ENCODE peak calls at places on chromosomes 5 and 9, in eight cellular contexts. E is DMS79; Y is stimulated activated CD4-positive, alpha-beta T cell treated with anti-CD3 and anti-CD28 coated beads, Interleukin-1b, Interleukin-23, amount 100 ng/mL, for 48 hours; L is KBM-7; U is NCI-H2171; H is iPS DF 19.7; Z is aorta; I is tibial nerve. K is an unnamed sample.

GRCh38 chr9:35490155-35490909 is 421 bp downstream of the RUSC2 start:
- DNase-seq in I (no peak), H (no peak), L (peak), U (no peak), E (no peak), Y (no peak), Z (peak), K (peak)

GRCh38 chr9:3672399-3672798 is 146.6 kb upstream of the RFX3 start:
- DNase-seq in H (no peak), U (no peak), L (peak), Z (no peak), E (no peak), Y (no peak), I (no peak), K (no peak)

GRCh38 chr5:59709833-59710232 is 183.7 kb downstream of the PDE4D start:
- DNase-seq in Z (no peak), I (no peak), Y (no peak), H (no peak), E (no peak), U (no peak), L (no peak), K (no peak)

GRCh38 chr9:98516897-98517503 is 191.7 kb downstream of the GABBR2 start:
- DNase-seq in L (no peak), Z (no peak), U (no peak), E (no peak), H (no peak), Y (no peak), I (no peak), K (no peak)

GRCh38 chr5:145681686-145682085 is 153.5 kb downstream of the PRELID2 start:
- DNase-seq in U (no peak), Y (peak), H (no peak), L (peak), I (peak), Z (peak), E (no peak), K (peak)

GRCh38 chr5:102971693-102972293 is 148.1 kb downstream of the GIN1 start:
- DNase-seq in U (no peak), L (peak), I (no peak), H (no peak), E (no peak), Z (no peak), Y (no peak), K (no peak)

GRCh38 chr5:132510076-132510475 is 19.5 kb upstream of the IRF1 start:
- DNase-seq in L (no peak), U (no peak), E (no peak), H (no peak), I (no peak), Z (no peak), Y (no peak), K (no peak)

GRCh38 chr9:77512876-77513275 is 135.2 kb downstream of the GNA14 start:
- DNase-seq in U (no peak), Z (no peak), L (no peak), I (no peak), Y (no peak), E (no peak), H (no peak), K (no peak)

GRCh38 chr5:174292348-174292747 is 246.8 kb downstream of the NSG2 start:
- DNase-seq in I (no peak), U (no peak), E (no peak), Y (no peak), Z (no peak), L (peak), H (no peak), K (no peak)

GRCh38 chr5:173785421-173785820 is 102.7 kb upstream of the CPEB4 start:
- DNase-seq in I (no peak), L (no peak), H (no peak), Z (no peak), E (no peak), U (no peak), Y (no peak), K (no peak)

GRCh38 chr5:34967540-34967939 is 38.2 kb downstream of the DNAJC21 start:
- DNase-seq in L (no peak), U (no peak), I (no peak), Y (no peak), H (no peak), E (no peak), Z (no peak), K (no peak)

GRCh38 chr5:180627386-180628120 is 21.8 kb downstream of the FLT4 start:
- DNase-seq in H (no peak), I (no peak), U (no peak), Z (no peak), L (no peak), E (no peak), Y (no peak), K (no peak)

GRCh38 chr5:54491326-54491725 is 26.2 kb upstream of the SNX18 start:
- DNase-seq in I (no peak), Y (no peak), E (no peak), Z (no peak), H (no peak), L (no peak), U (no peak), K (no peak)

GRCh38 chr5:145826869-145827268 is 8.3 kb downstream of the PRELID2 start:
- DNase-seq in H (no peak), L (no peak), U (no peak), I (no peak), Y (no peak), E (no peak), Z (no peak), K (no peak)

GRCh38 chr5:172791726-172792445 is 20.9 kb upstream of the DUSP1 start:
- DNase-seq in Z (no peak), E (no peak), H (no peak), L (no peak), I (no peak), U (no peak), Y (no peak), K (no peak)

GRCh38 chr5:132500244-132500930 is 9.8 kb upstream of the IRF1 start:
- DNase-seq in H (no peak), Z (no peak), E (no peak), I (no peak), L (no peak), U (no peak), Y (no peak), K (peak)

GRCh38 chr5:181217805-181218065 is 5.3 kb upstream of the TRIM41 start:
- DNase-seq in H (no peak), L (no peak), Z (no peak), U (no peak), I (no peak), Y (no peak), E (no peak), K (peak)

GRCh38 chr9:126847051-126847450 is 13.4 kb upstream of the ZBTB34 start:
- DNase-seq in E (no peak), L (no peak), H (no peak), Y (no peak), Z (no peak), U (no peak), I (no peak), K (no peak)

GRCh38 chr5:176131771-176132170 is 106.5 kb upstream of the SIMC1 start:
- DNase-seq in H (no peak), Y (no peak), E (no peak), Z (no peak), U (no peak), L (peak), I (no peak), K (no peak)

GRCh38 chr9:124438091-124438490 is 12.2 kb upstream of the ADGRD2 start:
- DNase-seq in U (no peak), I (no peak), E (no peak), H (no peak), L (no peak), Z (no peak), Y (no peak), K (no peak)

GRCh38 chr5:71860048-71860447 is 141.0 kb downstream of the CARTPT start:
- DNase-seq in U (no peak), L (no peak), Z (no peak), H (no peak), Y (no peak), I (no peak), E (no peak), K (no peak)

GRCh38 chr5:77850536-77851228 is 74.5 kb upstream of the TBCA start:
- DNase-seq in E (no peak), Z (no peak), H (no peak), Y (no peak), U (no peak), I (no peak), L (no peak), K (no peak)

GRCh38 chr5:159199780-159200179 is 9.6 kb downstream of the RNF145 start:
- DNase-seq in H (no peak), Z (no peak), E (no peak), I (no peak), L (no peak), U (no peak), Y (no peak), K (no peak)

GRCh38 chr5:167950126-167950721 is 341.2 kb upstream of the WWC1 start:
- DNase-seq in U (no peak), L (no peak), E (no peak), Z (no peak), H (no peak), Y (no peak), I (peak), K (no peak)

GRCh38 chr9:115992834-115993233 is 160.8 kb upstream of the PAPPA start:
- DNase-seq in E (no peak), I (no peak), L (no peak), Y (no peak), U (no peak), Z (no peak), H (no peak), K (no peak)

GRCh38 chr9:108484468-108484867 is 371.3 kb downstream of the ACTL7B start:
- DNase-seq in U (peak), I (no peak), Y (no peak), H (no peak), Z (no peak), L (no peak), E (no peak), K (no peak)

GRCh38 chr9:18393340-18394130 is 80.4 kb upstream of the ADAMTSL1 start:
- DNase-seq in Z (no peak), Y (no peak), H (no peak), E (peak), L (peak), I (peak), U (peak), K (no peak)

GRCh38 chr5:3511774-3512173 is 83.9 kb upstream of the IRX1 start:
- DNase-seq in U (peak), H (no peak), E (no peak), L (no peak), Y (no peak), I (no peak), Z (no peak), K (no peak)